ENCODE peak calls at places on chromosome 11, in five cellular contexts. E, V, C, Z and A are unnamed samples.

GRCh38 chr11:82195251-82195650 is 538.4 kb downstream of the FAM181B start:
- DNase-seq in Z (no peak), E (no peak), C (no peak), V (no peak), A (no peak)

GRCh38 chr11:134751825-134752224 is 339.8 kb upstream of the B3GAT1 start:
- DNase-seq in C (no peak), Z (no peak), E (no peak), V (no peak), A (no peak)

GRCh38 chr11:105975128-105975527 is 46.9 kb downstream of the MSANTD4 start:
- DNase-seq in Z (no peak), C (no peak), V (no peak), E (no peak), A (no peak)

GRCh38 chr11:93054881-93055280 is 85.4 kb downstream of the MTNR1B start:
- DNase-seq in Z (no peak), E (no peak), V (no peak), C (no peak), A (no peak)

GRCh38 chr11:40241524-40242037 is 1217.9 kb downstream of the LRRC4C start:
- DNase-seq in E (no peak), V (no peak), Z (no peak), C (no peak), A (no peak)

GRCh38 chr11:104653011-104653806 is 245.1 kb downstream of the CASP12 start:
- DNase-seq in V (no peak), C (no peak), E (no peak), Z (no peak), A (no peak)

GRCh38 chr11:2399488-2400068 is 972 bp upstream of the TSSC4 start:
- DNase-seq in V (no peak), E (peak), Z (peak), C (no peak), A (no peak)

GRCh38 chr11:2376751-2377451 is at the start of gene CD81:
- DNase-seq in Z (peak), E (peak), V (peak), C (no peak), A (peak)

GRCh38 chr11:118290923-118291322 is 13.6 kb upstream of the CD3E start:
- DNase-seq in C (no peak), E (no peak), V (no peak), Z (peak), A (no peak)

GRCh38 chr11:131665344-131665968 is 295.0 kb downstream of the NTM start:
- DNase-seq in E (no peak), C (no peak), V (no peak), Z (no peak), A (no peak)

GRCh38 chr11:76787911-76788596 is 4.9 kb downstream of the TSKU start:
- DNase-seq in C (no peak), Z (no peak), E (peak), V (no peak), A (no peak)

GRCh38 chr11:78071717-78072116 is 7.9 kb downstream of the NDUFC2 start:
- DNase-seq in C (no peak), V (no peak), Z (no peak), E (no peak), A (no peak)

GRCh38 chr11:27718853-27719574 is 18.8 kb upstream of the BDNF start:
- DNase-seq in C (no peak), V (peak), Z (no peak), E (no peak), A (no peak)

GRCh38 chr11:129242855-129243254 is 50.7 kb upstream of the ARHGAP32 start:
- DNase-seq in Z (no peak), E (no peak), V (no peak), C (no peak), A (no peak)

GRCh38 chr11:64841592-64842365 is 2.7 kb downstream of the CDC42BPG start:
- DNase-seq in C (no peak), V (no peak), E (no peak), Z (no peak), A (no peak)

GRCh38 chr11:60988658-60989057 is 17.2 kb downstream of the CD6 start:
- DNase-seq in E (no peak), Z (no peak), V (no peak), C (no peak), A (no peak)

GRCh38 chr11:117179048-117179999 is 781 bp downstream of the SIDT2 start:
- DNase-seq in V (no peak), C (peak), Z (peak), E (peak), A (no peak)

GRCh38 chr11:126510621-126511370 is 155.3 kb downstream of the ST3GAL4 start:
- DNase-seq in C (no peak), E (no peak), Z (no peak), V (no peak), A (no peak)